ENCODE peak calls at places on chromosome 1, in nine cellular contexts. One of them, this sample, is unnamed.

GRCh38 chr1:228154021-228154684 is 4.4 kb downstream of the GJC2 start:
- DNase-seq in myocyte: no peak
- DNase-seq in SK-N-MC: no peak
- DNase-seq in ACHN: no peak
- DNase-seq in IMR-90: no peak
- DNase-seq in neural progenitor cell: no peak
- DNase-seq in dermis microvascular lymphatic vessel endothelial cell: no peak
- DNase-seq in HFFc6: no peak
- DNase-seq in stromal cell of bone marrow: no peak
- DNase-seq in this sample: no peak

GRCh38 chr1:28437924-28438699 is 67.7 kb upstream of the RCC1 start:
- DNase-seq in myocyte: peak; percentile 98
- DNase-seq in SK-N-MC: peak; percentile 86
- DNase-seq in ACHN: peak; percentile 97
- DNase-seq in IMR-90: peak; percentile 96
- DNase-seq in neural progenitor cell: peak; percentile 58
- DNase-seq in dermis microvascular lymphatic vessel endothelial cell: peak; percentile 95
- DNase-seq in HFFc6: peak; percentile 91
- DNase-seq in stromal cell of bone marrow: peak; percentile 97
- DNase-seq in this sample: peak; percentile 59

GRCh38 chr1:244075247-244075722 is 24.2 kb downstream of the ZBTB18 start:
- DNase-seq in myocyte: no peak
- DNase-seq in SK-N-MC: no peak
- DNase-seq in ACHN: peak; percentile 67
- DNase-seq in IMR-90: no peak
- DNase-seq in neural progenitor cell: no peak
- DNase-seq in dermis microvascular lymphatic vessel endothelial cell: no peak
- DNase-seq in HFFc6: no peak
- DNase-seq in stromal cell of bone marrow: no peak
- DNase-seq in this sample: no peak

GRCh38 chr1:237953238-237953637 is 62.5 kb upstream of the ZP4 start:
- DNase-seq in myocyte: no peak
- DNase-seq in SK-N-MC: no peak
- DNase-seq in ACHN: peak; percentile 10
- DNase-seq in IMR-90: no peak
- DNase-seq in neural progenitor cell: peak; percentile 33
- DNase-seq in dermis microvascular lymphatic vessel endothelial cell: no peak
- DNase-seq in HFFc6: peak; percentile 6
- DNase-seq in stromal cell of bone marrow: no peak
- DNase-seq in this sample: no peak

GRCh38 chr1:174800221-174800791 is 199.4 kb upstream of the CACYBP start:
- DNase-seq in myocyte: peak; percentile 43
- DNase-seq in SK-N-MC: no peak
- DNase-seq in ACHN: peak; percentile 34
- DNase-seq in IMR-90: peak; percentile 3
- DNase-seq in neural progenitor cell: peak; percentile 23
- DNase-seq in dermis microvascular lymphatic vessel endothelial cell: peak; percentile 7
- DNase-seq in HFFc6: no peak
- DNase-seq in stromal cell of bone marrow: no peak
- DNase-seq in this sample: peak; percentile 52

GRCh38 chr1:193019442-193020026 is 39.6 kb downstream of the UCHL5 start:
- DNase-seq in myocyte: peak; percentile 69
- DNase-seq in SK-N-MC: peak; percentile 24
- DNase-seq in ACHN: peak; percentile 73
- DNase-seq in IMR-90: peak; percentile 64
- DNase-seq in neural progenitor cell: peak; percentile 61
- DNase-seq in dermis microvascular lymphatic vessel endothelial cell: peak; percentile 71
- DNase-seq in HFFc6: peak; percentile 59
- DNase-seq in stromal cell of bone marrow: peak; percentile 33
- DNase-seq in this sample: peak; percentile 42

GRCh38 chr1:56527548-56528302 is 51.6 kb downstream of the PLPP3 start:
- DNase-seq in myocyte: no peak
- DNase-seq in SK-N-MC: no peak
- DNase-seq in ACHN: no peak
- DNase-seq in IMR-90: no peak
- DNase-seq in neural progenitor cell: no peak
- DNase-seq in dermis microvascular lymphatic vessel endothelial cell: peak; percentile 51
- DNase-seq in HFFc6: no peak
- DNase-seq in stromal cell of bone marrow: no peak
- DNase-seq in this sample: no peak

GRCh38 chr1:227131193-227131592 is 187.1 kb downstream of the CDC42BPA start:
- DNase-seq in myocyte: peak; percentile 25
- DNase-seq in SK-N-MC: no peak
- DNase-seq in ACHN: peak; percentile 54
- DNase-seq in IMR-90: peak; percentile 54
- DNase-seq in neural progenitor cell: peak; percentile 17
- DNase-seq in dermis microvascular lymphatic vessel endothelial cell: peak; percentile 50
- DNase-seq in HFFc6: peak; percentile 57
- DNase-seq in stromal cell of bone marrow: peak; percentile 18
- DNase-seq in this sample: no peak

GRCh38 chr1:29830916-29831315 is 594.6 kb downstream of the PTPRU start:
- DNase-seq in myocyte: no peak
- DNase-seq in SK-N-MC: no peak
- DNase-seq in ACHN: no peak
- DNase-seq in IMR-90: no peak
- DNase-seq in neural progenitor cell: no peak
- DNase-seq in dermis microvascular lymphatic vessel endothelial cell: no peak
- DNase-seq in HFFc6: no peak
- DNase-seq in stromal cell of bone marrow: no peak
- DNase-seq in this sample: no peak

GRCh38 chr1:41576206-41576605 is 91.7 kb upstream of the EDN2 start:
- DNase-seq in myocyte: no peak
- DNase-seq in SK-N-MC: no peak
- DNase-seq in ACHN: no peak
- DNase-seq in IMR-90: no peak
- DNase-seq in neural progenitor cell: no peak
- DNase-seq in dermis microvascular lymphatic vessel endothelial cell: no peak
- DNase-seq in HFFc6: no peak
- DNase-seq in stromal cell of bone marrow: no peak
- DNase-seq in this sample: no peak

GRCh38 chr1:148307583-148308185 is 155.6 kb upstream of the NBPF11 start:
- DNase-seq in myocyte: no peak
- DNase-seq in SK-N-MC: no peak
- DNase-seq in ACHN: no peak
- DNase-seq in IMR-90: no peak
- DNase-seq in neural progenitor cell: no peak
- DNase-seq in dermis microvascular lymphatic vessel endothelial cell: no peak
- DNase-seq in HFFc6: no peak
- DNase-seq in stromal cell of bone marrow: no peak
- DNase-seq in this sample: peak; percentile 3